ENCODE peak calls at places on chromosomes 2 and 18, in ten cellular contexts. L, O, B, X, F, I, M, G, H and D are unnamed samples.

GRCh38 chr18:50172367-50172766 is 22.6 kb downstream of the MYO5B start:
- DNase-seq in L (no peak), O (no peak), B (no peak), X (no peak), F (no peak), I (no peak), M (no peak), G (no peak), H (no peak), D (no peak)

GRCh38 chr18:27769152-27769551 is 407.8 kb downstream of the CDH2 start:
- DNase-seq in L (no peak), O (no peak), B (no peak), X (no peak), F (peak; percentile 43), I (no peak), M (no peak), G (no peak), H (no peak), D (no peak)

GRCh38 chr18:79394438-79395307 is 1.1 kb upstream of the NFATC1 start:
- DNase-seq in L (no peak), O (no peak), B (no peak), X (no peak), F (no peak), I (peak; percentile 25), M (no peak), G (peak; percentile 73), H (peak; percentile 61), D (no peak)

GRCh38 chr2:85761946-85762345 is 8.2 kb downstream of the ATOH8 start:
- DNase-seq in L (no peak), O (no peak), B (no peak), X (no peak), F (no peak), I (no peak), M (no peak), G (no peak), H (no peak), D (no peak)

GRCh38 chr2:68251855-68252406 is 401 bp downstream of the PPP3R1 start:
- DNase-seq in L (no peak), O (no peak), B (peak; percentile 55), X (no peak), F (no peak), I (peak; percentile 12), M (no peak), G (peak; percentile 44), H (peak; percentile 31), D (no peak)

GRCh38 chr2:232229917-232230310 is 148.6 kb upstream of the ALPP start:
- DNase-seq in L (peak; percentile 16), O (no peak), B (no peak), X (no peak), F (no peak), I (no peak), M (no peak), G (no peak), H (no peak), D (no peak)

GRCh38 chr2:105576440-105577241 is 168.1 kb upstream of the NCK2 start:
- DNase-seq in L (peak; percentile 23), O (peak; percentile 12), B (no peak), X (no peak), F (peak; percentile 65), I (peak; percentile 69), M (peak; percentile 32), G (no peak), H (no peak), D (peak; percentile 76)

GRCh38 chr2:197914778-197915177 is 110.4 kb downstream of the PLCL1 start:
- DNase-seq in L (no peak), O (no peak), B (no peak), X (no peak), F (no peak), I (no peak), M (no peak), G (no peak), H (no peak), D (no peak)

GRCh38 chr2:156511803-156512202 is 75.6 kb downstream of the GPD2 start:
- DNase-seq in L (no peak), O (no peak), B (no peak), X (no peak), F (no peak), I (no peak), M (no peak), G (no peak), H (no peak), D (no peak)

GRCh38 chr18:77131652-77132368 is 773 bp downstream of the MBP start:
- DNase-seq in L (no peak), O (no peak), B (peak; percentile 39), X (no peak), F (no peak), I (no peak), M (no peak), G (peak; percentile 26), H (no peak), D (no peak)

GRCh38 chr2:24972315-24972958 is 682 bp upstream of the DNAJC27 start:
- DNase-seq in L (no peak), O (no peak), B (no peak), X (peak; percentile 55), F (peak; percentile 29), I (peak; percentile 21), M (peak; percentile 30), G (peak; percentile 34), H (peak; percentile 3), D (peak; percentile 21)

GRCh38 chr2:28291811-28292455 is 100.7 kb upstream of the FOSL2 start:
- DNase-seq in L (no peak), O (no peak), B (no peak), X (no peak), F (peak; percentile 49), I (no peak), M (no peak), G (no peak), H (no peak), D (no peak)

GRCh38 chr18:59987102-59987501 is 87.3 kb downstream of the PMAIP1 start:
- DNase-seq in L (no peak), O (no peak), B (no peak), X (no peak), F (no peak), I (no peak), M (no peak), G (no peak), H (no peak), D (no peak)

GRCh38 chr18:23143871-23144270 is 8.6 kb downstream of the CABLES1 start:
- DNase-seq in L (no peak), O (no peak), B (no peak), X (no peak), F (no peak), I (no peak), M (no peak), G (no peak), H (no peak), D (no peak)

GRCh38 chr2:190511104-190511503 is 23.4 kb downstream of the NEMP2 start:
- DNase-seq in L (peak; percentile 46), O (no peak), B (no peak), X (no peak), F (peak; percentile 24), I (no peak), M (no peak), G (no peak), H (no peak), D (peak; percentile 43)

GRCh38 chr2:3728104-3729054 is 25.0 kb downstream of the DCDC2C start:
- DNase-seq in L (peak; percentile 20), O (peak; percentile 14), B (no peak), X (peak; percentile 47), F (peak; percentile 82), I (peak; percentile 55), M (peak; percentile 17), G (no peak), H (no peak), D (peak; percentile 73)

GRCh38 chr2:66915237-66915636 is 480.3 kb downstream of the MEIS1 start:
- DNase-seq in L (no peak), O (peak; percentile 56), B (no peak), X (no peak), F (no peak), I (no peak), M (no peak), G (no peak), H (no peak), D (no peak)

GRCh38 chr2:215684448-215685217 is 248.8 kb upstream of the FN1 start:
- DNase-seq in L (no peak), O (no peak), B (no peak), X (no peak), F (peak; percentile 57), I (no peak), M (no peak), G (no peak), H (no peak), D (no peak)

GRCh38 chr2:22002066-22002465 is 878.3 kb downstream of the TDRD15 start:
- DNase-seq in L (no peak), O (no peak), B (no peak), X (no peak), F (peak; percentile 52), I (no peak), M (no peak), G (no peak), H (no peak), D (no peak)

GRCh38 chr2:147482111-147482510 is 362.7 kb upstream of the ACVR2A start:
- DNase-seq in L (no peak), O (no peak), B (no peak), X (no peak), F (no peak), I (no peak), M (no peak), G (no peak), H (no peak), D (no peak)

GRCh38 chr18:65753520-65753919 is 2.7 kb downstream of the CDH7 start:
- DNase-seq in L (no peak), O (no peak), B (no peak), X (peak; percentile 14), F (peak; percentile 48), I (no peak), M (no peak), G (no peak), H (no peak), D (peak; percentile 40)

GRCh38 chr18:63542069-63542468 is at the start of gene SERPINB12:
- DNase-seq in L (no peak), O (no peak), B (no peak), X (no peak), F (no peak), I (no peak), M (no peak), G (no peak), H (no peak), D (no peak)

GRCh38 chr2:72931280-72931910 is 14.1 kb downstream of the EMX1 start:
- DNase-seq in L (no peak), O (no peak), B (no peak), X (no peak), F (peak; percentile 77), I (peak; percentile 94), M (no peak), G (no peak), H (no peak), D (no peak)

GRCh38 chr2:203501870-203502269 is 33.2 kb downstream of the RAPH1 start:
- DNase-seq in L (no peak), O (no peak), B (no peak), X (no peak), F (no peak), I (no peak), M (no peak), G (no peak), H (no peak), D (no peak)

GRCh38 chr2:154995332-154995731 is 296.8 kb downstream of the KCNJ3 start:
- DNase-seq in L (no peak), O (no peak), B (no peak), X (no peak), F (peak; percentile 31), I (no peak), M (no peak), G (no peak), H (no peak), D (no peak)

GRCh38 chr2:46876741-46877384 is 38.7 kb downstream of the MCFD2 start:
- DNase-seq in L (peak; percentile 60), O (no peak), B (no peak), X (no peak), F (peak; percentile 91), I (peak; percentile 70), M (no peak), G (no peak), H (no peak), D (peak; percentile 83)

GRCh38 chr18:36850527-36851201 is 21.7 kb downstream of the KIAA1328 start:
- DNase-seq in L (peak; percentile 75), O (peak; percentile 82), B (no peak), X (no peak), F (peak; percentile 88), I (peak; percentile 25), M (peak; percentile 16), G (no peak), H (no peak), D (no peak)

GRCh38 chr2:190655113-190655512 is 6.2 kb downstream of the NAB1 start:
- DNase-seq in L (no peak), O (no peak), B (no peak), X (no peak), F (no peak), I (no peak), M (no peak), G (no peak), H (no peak), D (no peak)